ENCODE peak calls at places on chromosomes 12 and 14, in four cellular contexts. One of them, this sample, is unnamed.
A peak's percentile ranks its signal among the peaks of the same experiment; 100 is the strongest.

GRCh38 chr12:20508362-20508761 is 140.0 kb downstream of the PDE3A start:
- DNase-seq in IMR-90: peak; percentile 75
- DNase-seq in H1: no peak
- DNase-seq in H9: no peak
- DNase-seq in this sample: no peak

GRCh38 chr12:68739891-68740290 is 6.1 kb upstream of the SLC35E3 start:
- DNase-seq in IMR-90: no peak
- DNase-seq in H1: no peak
- DNase-seq in H9: no peak
- DNase-seq in this sample: no peak

GRCh38 chr14:21668377-21668776 is 5.2 kb downstream of the OR4E1 start:
- DNase-seq in IMR-90: peak; percentile 76
- DNase-seq in H1: no peak
- DNase-seq in H9: no peak
- DNase-seq in this sample: no peak

GRCh38 chr12:45518516-45519235 is 210.8 kb upstream of the ARID2 start:
- DNase-seq in IMR-90: no peak
- DNase-seq in H1: no peak
- DNase-seq in H9: no peak
- DNase-seq in this sample: no peak

GRCh38 chr14:20583908-20584307 is 3.9 kb downstream of the RNASE11 start:
- DNase-seq in IMR-90: no peak
- DNase-seq in H1: no peak
- DNase-seq in H9: no peak
- DNase-seq in this sample: no peak

GRCh38 chr12:23083267-23083666 is 458.3 kb downstream of the ETNK1 start:
- DNase-seq in IMR-90: peak; percentile 92
- DNase-seq in H1: no peak
- DNase-seq in H9: no peak
- DNase-seq in this sample: no peak

GRCh38 chr12:40828593-40828990 is 136.4 kb downstream of the CNTN1 start:
- DNase-seq in IMR-90: no peak
- DNase-seq in H1: no peak
- DNase-seq in H9: no peak
- DNase-seq in this sample: no peak

GRCh38 chr12:96233941-96234461 is 39.8 kb downstream of the ELK3 start:
- DNase-seq in IMR-90: peak; percentile 95
- DNase-seq in H1: no peak
- DNase-seq in H9: no peak
- DNase-seq in this sample: no peak

GRCh38 chr12:69338120-69338859 is 9.9 kb upstream of the LYZ start:
- DNase-seq in IMR-90: no peak
- DNase-seq in H1: no peak
- DNase-seq in H9: no peak
- DNase-seq in this sample: no peak

GRCh38 chr12:49821375-49822287 is 6.6 kb downstream of the NCKAP5L start:
- DNase-seq in IMR-90: no peak
- DNase-seq in H1: no peak
- DNase-seq in H9: no peak
- DNase-seq in this sample: no peak

GRCh38 chr12:42372154-42372791 is 46.3 kb downstream of the PPHLN1 start:
- DNase-seq in IMR-90: peak; percentile 46
- DNase-seq in H1: no peak
- DNase-seq in H9: no peak
- DNase-seq in this sample: peak; percentile 83

GRCh38 chr12:53696285-53696654 is 20.4 kb upstream of the ATP5MC2 start:
- DNase-seq in IMR-90: peak; percentile 85
- DNase-seq in H1: peak; percentile 75
- DNase-seq in H9: peak; percentile 95
- DNase-seq in this sample: peak; percentile 98

GRCh38 chr12:11795910-11796459 is 146.5 kb downstream of the ETV6 start:
- DNase-seq in IMR-90: peak; percentile 91
- DNase-seq in H1: no peak
- DNase-seq in H9: no peak
- DNase-seq in this sample: peak; percentile 71

GRCh38 chr12:32043928-32044549 is 62.6 kb upstream of the BICD1 start:
- DNase-seq in IMR-90: no peak
- DNase-seq in H1: no peak
- DNase-seq in H9: peak; percentile 57
- DNase-seq in this sample: peak; percentile 48

GRCh38 chr12:124765571-124766489 is 97.8 kb downstream of the SCARB1 start:
- DNase-seq in IMR-90: no peak
- DNase-seq in H1: no peak
- DNase-seq in H9: no peak
- DNase-seq in this sample: no peak

GRCh38 chr12:96400631-96401060 is 407 bp upstream of the CDK17 start:
- DNase-seq in IMR-90: peak; percentile 39
- DNase-seq in H1: no peak
- DNase-seq in H9: no peak
- DNase-seq in this sample: peak; percentile 19

GRCh38 chr12:124939428-124940142 is 25.1 kb upstream of the UBC start:
- DNase-seq in IMR-90: peak; percentile 98
- DNase-seq in H1: peak; percentile 90
- DNase-seq in H9: peak; percentile 97
- DNase-seq in this sample: peak; percentile 99

GRCh38 chr12:67509987-67510386 is 138.6 kb upstream of the DYRK2 start:
- DNase-seq in IMR-90: peak; percentile 15
- DNase-seq in H1: no peak
- DNase-seq in H9: no peak
- DNase-seq in this sample: no peak

GRCh38 chr14:65751510-65751909 is 339.0 kb downstream of the FUT8 start:
- DNase-seq in IMR-90: no peak
- DNase-seq in H1: no peak
- DNase-seq in H9: no peak
- DNase-seq in this sample: peak; percentile 39

GRCh38 chr12:106147956-106148355 is 9.2 kb upstream of the NUAK1 start:
- DNase-seq in IMR-90: no peak
- DNase-seq in H1: no peak
- DNase-seq in H9: peak; percentile 24
- DNase-seq in this sample: no peak

GRCh38 chr12:39937119-39937518 is 168.8 kb downstream of the SLC2A13 start:
- DNase-seq in IMR-90: no peak
- DNase-seq in H1: no peak
- DNase-seq in H9: no peak
- DNase-seq in this sample: no peak

GRCh38 chr12:106739815-106740552 is 34.5 kb upstream of the RIC8B start:
- DNase-seq in IMR-90: peak; percentile 35
- DNase-seq in H1: no peak
- DNase-seq in H9: no peak
- DNase-seq in this sample: peak; percentile 41

GRCh38 chr12:52655720-52656124 is 3.7 kb upstream of the KRT2 start:
- DNase-seq in IMR-90: no peak
- DNase-seq in H1: no peak
- DNase-seq in H9: peak; percentile 14
- DNase-seq in this sample: no peak

GRCh38 chr14:81436296-81437138 is 36.4 kb upstream of the STON2 start:
- DNase-seq in IMR-90: peak; percentile 45
- DNase-seq in H1: no peak
- DNase-seq in H9: peak; percentile 85
- DNase-seq in this sample: peak; percentile 91

GRCh38 chr12:2673966-2674810 is 120.6 kb upstream of the FKBP4 start:
- DNase-seq in IMR-90: no peak
- DNase-seq in H1: no peak
- DNase-seq in H9: peak; percentile 76
- DNase-seq in this sample: peak; percentile 45

GRCh38 chr12:17215754-17216153 is 609.8 kb upstream of the LMO3 start:
- DNase-seq in IMR-90: no peak
- DNase-seq in H1: no peak
- DNase-seq in H9: peak; percentile 41
- DNase-seq in this sample: peak; percentile 30

GRCh38 chr14:104048758-104049496 is 36.6 kb upstream of the ASPG start:
- DNase-seq in IMR-90: no peak
- DNase-seq in H1: no peak
- DNase-seq in H9: no peak
- DNase-seq in this sample: no peak

GRCh38 chr12:107393043-107393725 is 292.4 kb upstream of the PWP1 start:
- DNase-seq in IMR-90: no peak
- DNase-seq in H1: no peak
- DNase-seq in H9: no peak
- DNase-seq in this sample: no peak

GRCh38 chr12:123491481-123491880 is 33.5 kb downstream of the SNRNP35 start:
- DNase-seq in IMR-90: no peak
- DNase-seq in H1: no peak
- DNase-seq in H9: no peak
- DNase-seq in this sample: no peak

GRCh38 chr12:106855221-106855758 is 80.8 kb downstream of the RIC8B start:
- DNase-seq in IMR-90: no peak
- DNase-seq in H1: no peak
- DNase-seq in H9: no peak
- DNase-seq in this sample: no peak

GRCh38 chr12:119088917-119089667 is 89.6 kb upstream of the HSPB8 start:
- DNase-seq in IMR-90: no peak
- DNase-seq in H1: peak; percentile 61
- DNase-seq in H9: peak; percentile 85
- DNase-seq in this sample: peak; percentile 76

GRCh38 chr14:96627386-96627785 is 125.2 kb downstream of the PAPOLA start:
- DNase-seq in IMR-90: no peak
- DNase-seq in H1: no peak
- DNase-seq in H9: peak; percentile 18
- DNase-seq in this sample: no peak

DNA sequence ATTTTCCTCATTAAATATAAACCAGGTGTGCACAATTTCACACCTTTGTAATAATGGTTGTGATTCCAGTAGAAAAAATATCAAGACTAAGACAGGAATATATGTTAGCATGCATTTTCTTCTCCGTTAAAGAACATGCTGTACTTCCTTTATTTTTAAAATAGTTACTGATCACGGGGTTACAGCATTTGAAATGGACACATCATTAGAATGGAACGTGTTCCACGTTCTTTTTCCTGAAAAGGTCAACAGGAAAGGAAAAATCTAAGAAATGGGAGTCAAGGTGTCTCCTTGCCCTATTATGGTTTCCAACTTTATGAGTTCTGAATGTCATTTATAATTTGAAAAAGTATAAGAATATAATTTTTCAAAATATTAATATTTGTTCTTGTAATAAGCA is 1325.7 kb downstream of the SLC16A7 start:
- DNase-seq in IMR-90: no peak
- DNase-seq in H1: no peak
- DNase-seq in H9: no peak
- DNase-seq in this sample: no peak
- H3K56ac ChIP-seq in IMR-90: no peak overlapping the region
- H3K56ac ChIP-seq in H1: no peak overlapping the region
- H3K56ac ChIP-seq in H9: no peak overlapping the region
- H3K56ac ChIP-seq in this sample: no peak overlapping the region

DNA sequence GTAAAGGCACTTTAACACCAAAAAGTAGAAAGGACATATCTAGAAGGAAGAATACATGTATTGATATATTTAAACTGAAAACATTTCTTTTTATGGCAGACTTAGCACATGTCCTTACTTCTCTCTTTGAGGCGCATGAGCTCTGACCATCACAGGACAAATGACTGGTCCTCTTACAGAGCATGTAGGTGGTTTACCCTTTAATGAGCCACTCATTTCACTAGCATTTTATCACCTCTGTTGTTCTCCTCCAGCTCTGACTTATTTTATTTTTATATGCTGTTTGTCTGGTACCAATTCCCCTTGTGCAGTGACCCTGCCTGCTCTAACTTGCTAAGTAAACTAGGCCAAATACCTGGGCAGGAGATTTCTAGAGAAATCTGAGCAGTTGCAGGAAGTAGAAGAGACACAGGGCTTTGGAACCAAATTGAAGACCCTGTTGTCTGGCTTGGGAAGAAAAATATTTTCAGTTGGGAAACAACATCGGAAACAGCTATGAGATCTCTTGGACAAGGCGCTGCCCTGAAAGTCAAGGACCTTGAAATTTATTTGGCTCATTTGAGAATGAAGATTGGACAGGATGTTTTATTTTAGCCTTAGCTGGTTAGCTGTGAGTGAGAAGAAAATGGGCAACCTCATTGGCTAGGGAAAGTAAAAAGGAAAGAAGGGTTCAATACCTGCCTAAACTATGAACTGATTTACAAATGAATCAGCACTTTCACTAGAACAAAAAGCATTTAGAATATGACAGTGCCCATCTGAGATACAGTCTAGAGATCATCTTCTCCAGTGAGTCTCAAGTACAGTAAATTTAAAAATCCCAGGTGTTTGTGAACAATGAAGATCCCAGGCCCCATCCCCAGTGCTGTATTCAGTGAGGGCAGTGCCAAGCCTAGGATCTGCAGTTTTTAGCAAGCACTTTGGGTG is 374.4 kb downstream of the ZFP36L1 start:
- DNase-seq in IMR-90: no peak
- DNase-seq in H1: no peak
- DNase-seq in H9: no peak
- DNase-seq in this sample: no peak
- H3K56ac ChIP-seq in IMR-90: no peak overlapping the region
- H3K56ac ChIP-seq in H1: no peak overlapping the region
- H3K56ac ChIP-seq in H9: no peak overlapping the region
- H3K56ac ChIP-seq in this sample: no peak overlapping the region

GRCh38 chr12:50933459-50934124 is 18.8 kb upstream of the HIGD1C start:
- DNase-seq in IMR-90: no peak
- DNase-seq in H1: no peak
- DNase-seq in H9: no peak
- DNase-seq in this sample: peak; percentile 72

GRCh38 chr12:50934981-50935807 is 17.1 kb upstream of the HIGD1C start:
- DNase-seq in IMR-90: peak; percentile 67
- DNase-seq in H1: no peak
- DNase-seq in H9: no peak
- DNase-seq in this sample: no peak

GRCh38 chr12:50937653-50938052 is 14.7 kb upstream of the HIGD1C start:
- DNase-seq in IMR-90: no peak
- DNase-seq in H1: no peak
- DNase-seq in H9: no peak
- DNase-seq in this sample: no peak

GRCh38 chr12:50934371-50934851 is 17.9 kb upstream of the HIGD1C start:
- DNase-seq in IMR-90: no peak
- DNase-seq in H1: no peak
- DNase-seq in H9: no peak
- DNase-seq in this sample: no peak

DNA sequence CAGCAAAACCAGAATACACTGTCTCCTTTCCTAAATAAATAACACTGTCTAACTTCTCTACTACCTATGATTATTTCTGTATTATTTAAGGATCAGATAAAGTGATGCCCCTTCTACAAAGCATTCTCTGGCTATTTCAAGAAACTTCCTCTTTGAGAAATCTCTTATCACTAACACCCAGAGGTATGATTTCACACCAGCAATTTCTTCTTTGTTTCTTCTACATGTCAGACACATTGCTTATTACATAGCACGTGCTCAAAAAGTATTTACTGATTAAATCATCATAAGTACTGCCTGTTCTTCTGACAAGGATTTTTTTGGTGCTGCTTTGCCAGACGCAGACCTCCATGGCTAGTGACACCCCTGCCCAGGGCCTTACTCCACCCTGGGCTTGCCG is 15.5 kb upstream of the HIGD1C start:
- DNase-seq in IMR-90: no peak
- DNase-seq in H1: no peak
- DNase-seq in H9: no peak
- DNase-seq in this sample: no peak
- H3K56ac ChIP-seq in IMR-90: no peak overlapping the region
- H3K56ac ChIP-seq in H1: no peak overlapping the region
- H3K56ac ChIP-seq in H9: no peak overlapping the region
- H3K56ac ChIP-seq in this sample: no peak overlapping the region

GRCh38 chr14:88707088-88707487 is 85.7 kb downstream of the EML5 start:
- DNase-seq in IMR-90: no peak
- DNase-seq in H1: no peak
- DNase-seq in H9: no peak
- DNase-seq in this sample: no peak

GRCh38 chr14:88710709-88711108 is 82.0 kb downstream of the EML5 start:
- DNase-seq in IMR-90: no peak
- DNase-seq in H1: no peak
- DNase-seq in H9: no peak
- DNase-seq in this sample: no peak

GRCh38 chr14:88706425-88706824 is 86.3 kb downstream of the EML5 start:
- DNase-seq in IMR-90: peak; percentile 70
- DNase-seq in H1: no peak
- DNase-seq in H9: no peak
- DNase-seq in this sample: no peak
- H3K56ac ChIP-seq in IMR-90: no peak overlapping the region
- H3K56ac ChIP-seq in H1: no peak overlapping the region
- H3K56ac ChIP-seq in H9: no peak overlapping the region
- H3K56ac ChIP-seq in this sample: no peak overlapping the region